ENCODE peak calls at places on chromosomes 3 and 15, in ten cellular contexts. F is stimulated activated naive CD8-positive, alpha-beta T cell treated with anti-CD3 and anti-CD28 coated beads, Interleukin-15, Interleukin-2, amounts not matched to agents 100 U/mL and 50 U/mL, for 24 hours; U is GM12878; D is body of pancreas; I is lower lobe of right lung; N is central memory CD8-positive, alpha-beta T cell; K is activated CD8-positive, alpha-beta T cell treated with anti-CD3 and anti-CD28 coated beads, Interleukin-2, amount 10 ng/mL, durations not matched to agents 7 days and 5 days; M is heart right ventricle; L is activated CD8-positive, alpha-beta memory T cell treated with anti-CD3 and anti-CD28 coated beads, Interleukin-2, amount 10 ng/mL, durations not matched to agents 7 days and 5 days; B is left lung. E is an unnamed sample.

GRCh38 chr15:60901647-60902046 is 327.5 kb downstream of the RORA start:
- ATAC-seq in B (no peak), N (no peak), K (no peak), L (peak), F (peak), I (no peak), U (peak), D (no peak), M (no peak), E (peak)

GRCh38 chr15:23823508-23823907 is 136.4 kb upstream of the NDN start:
- ATAC-seq in L (no peak), I (no peak), M (no peak), N (no peak), U (no peak), B (no peak), K (no peak), F (no peak), D (no peak), E (peak)

GRCh38 chr3:133750201-133750748 is 4.1 kb downstream of the TF start:
- ATAC-seq in M (no peak), N (no peak), F (no peak), D (no peak), B (no peak), I (no peak), K (no peak), L (no peak), U (no peak), E (no peak)

GRCh38 chr3:194095464-194095863 is 40.5 kb upstream of the HES1 start:
- ATAC-seq in M (peak), D (no peak), I (peak), L (no peak), K (no peak), N (no peak), F (peak), B (peak), U (no peak), E (no peak)

GRCh38 chr15:95944193-95944592 is 386.3 kb upstream of the NR2F2 start:
- ATAC-seq in B (peak), M (no peak), D (no peak), I (no peak), N (no peak), L (no peak), K (no peak), F (no peak), U (no peak), E (no peak)

GRCh38 chr3:51637144-51637940 is 33.7 kb upstream of the TEX264 start:
- ATAC-seq in M (no peak), B (no peak), L (no peak), K (no peak), N (no peak), D (no peak), F (no peak), I (no peak), U (peak), E (no peak)

GRCh38 chr3:115077501-115078250 is 69.4 kb downstream of the ZBTB20 start:
- ATAC-seq in D (no peak), I (no peak), F (peak), N (no peak), L (no peak), K (no peak), M (no peak), U (peak), B (no peak), E (no peak)

GRCh38 chr15:58758141-58758540 is 8.6 kb upstream of the ADAM10 start:
- ATAC-seq in L (no peak), D (no peak), B (peak), U (peak), K (no peak), N (no peak), F (no peak), M (no peak), I (peak), E (no peak)